ENCODE peak calls at places on chromosomes 7 and 10, in seven cellular contexts. One of them, this sample, is unnamed.

GRCh38 chr10:100739516-100740368 is 5.6 kb upstream of the PAX2 start:
- DNase-seq in neural crest cell: no peak
- DNase-seq in glutamatergic neuron: peak
- DNase-seq in lower lobe of right lung: no peak
- DNase-seq in activated naive CD4-positive, alpha-beta T cell treated with Interleukin-2 at 50 U/mL for 16 hours: no peak
- DNase-seq in hypothalamus: no peak
- DNase-seq in activated T-helper 9 cell treated with anti-CD3 and anti-CD28 coated beads, Interleukin-2, amount 50 U/mL, for 16 hours: no peak
- DNase-seq in this sample: no peak

GRCh38 chr10:5533098-5533731 is 8.5 kb downstream of the CALML3 start:
- DNase-seq in neural crest cell: no peak
- DNase-seq in glutamatergic neuron: peak
- DNase-seq in lower lobe of right lung: peak
- DNase-seq in activated naive CD4-positive, alpha-beta T cell treated with Interleukin-2 at 50 U/mL for 16 hours: no peak
- DNase-seq in hypothalamus: no peak
- DNase-seq in activated T-helper 9 cell treated with anti-CD3 and anti-CD28 coated beads, Interleukin-2, amount 50 U/mL, for 16 hours: no peak
- DNase-seq in this sample: no peak

GRCh38 chr10:47277352-47278151 is 22.4 kb upstream of the GDF10 start:
- DNase-seq in neural crest cell: no peak
- DNase-seq in glutamatergic neuron: no peak
- DNase-seq in lower lobe of right lung: no peak
- DNase-seq in activated naive CD4-positive, alpha-beta T cell treated with Interleukin-2 at 50 U/mL for 16 hours: peak
- DNase-seq in hypothalamus: no peak
- DNase-seq in activated T-helper 9 cell treated with anti-CD3 and anti-CD28 coated beads, Interleukin-2, amount 50 U/mL, for 16 hours: no peak
- DNase-seq in this sample: peak

GRCh38 chr7:379456-380225 is 89.7 kb downstream of the FOXL3 start:
- DNase-seq in neural crest cell: no peak
- DNase-seq in glutamatergic neuron: no peak
- DNase-seq in lower lobe of right lung: peak
- DNase-seq in activated naive CD4-positive, alpha-beta T cell treated with Interleukin-2 at 50 U/mL for 16 hours: peak
- DNase-seq in hypothalamus: no peak
- DNase-seq in activated T-helper 9 cell treated with anti-CD3 and anti-CD28 coated beads, Interleukin-2, amount 50 U/mL, for 16 hours: no peak
- DNase-seq in this sample: no peak

GRCh38 chr10:62817120-62817762 is 1.1 kb upstream of the EGR2 start:
- DNase-seq in neural crest cell: peak
- DNase-seq in glutamatergic neuron: peak
- DNase-seq in lower lobe of right lung: peak
- DNase-seq in activated naive CD4-positive, alpha-beta T cell treated with Interleukin-2 at 50 U/mL for 16 hours: peak
- DNase-seq in hypothalamus: peak
- DNase-seq in activated T-helper 9 cell treated with anti-CD3 and anti-CD28 coated beads, Interleukin-2, amount 50 U/mL, for 16 hours: peak
- DNase-seq in this sample: peak

GRCh38 chr10:10222288-10222945 is 795.3 kb upstream of the CELF2 start:
- DNase-seq in neural crest cell: no peak
- DNase-seq in glutamatergic neuron: no peak
- DNase-seq in lower lobe of right lung: no peak
- DNase-seq in activated naive CD4-positive, alpha-beta T cell treated with Interleukin-2 at 50 U/mL for 16 hours: no peak
- DNase-seq in hypothalamus: no peak
- DNase-seq in activated T-helper 9 cell treated with anti-CD3 and anti-CD28 coated beads, Interleukin-2, amount 50 U/mL, for 16 hours: no peak
- DNase-seq in this sample: no peak

GRCh38 chr10:91284486-91285090 is 64.1 kb downstream of the PCGF5 start:
- DNase-seq in neural crest cell: no peak
- DNase-seq in glutamatergic neuron: no peak
- DNase-seq in lower lobe of right lung: no peak
- DNase-seq in activated naive CD4-positive, alpha-beta T cell treated with Interleukin-2 at 50 U/mL for 16 hours: no peak
- DNase-seq in hypothalamus: no peak
- DNase-seq in activated T-helper 9 cell treated with anti-CD3 and anti-CD28 coated beads, Interleukin-2, amount 50 U/mL, for 16 hours: no peak
- DNase-seq in this sample: no peak

GRCh38 chr7:50267525-50268041 is 36.9 kb upstream of the IKZF1 start:
- DNase-seq in neural crest cell: no peak
- DNase-seq in glutamatergic neuron: no peak
- DNase-seq in lower lobe of right lung: no peak
- DNase-seq in activated naive CD4-positive, alpha-beta T cell treated with Interleukin-2 at 50 U/mL for 16 hours: no peak
- DNase-seq in hypothalamus: no peak
- DNase-seq in activated T-helper 9 cell treated with anti-CD3 and anti-CD28 coated beads, Interleukin-2, amount 50 U/mL, for 16 hours: no peak
- DNase-seq in this sample: no peak

GRCh38 chr7:32611700-32612099 is 116.4 kb downstream of the AVL9 start:
- DNase-seq in neural crest cell: no peak
- DNase-seq in glutamatergic neuron: no peak
- DNase-seq in lower lobe of right lung: no peak
- DNase-seq in activated naive CD4-positive, alpha-beta T cell treated with Interleukin-2 at 50 U/mL for 16 hours: no peak
- DNase-seq in hypothalamus: no peak
- DNase-seq in activated T-helper 9 cell treated with anti-CD3 and anti-CD28 coated beads, Interleukin-2, amount 50 U/mL, for 16 hours: no peak
- DNase-seq in this sample: no peak

GRCh38 chr10:44295619-44296222 is 89.2 kb downstream of the CXCL12 start:
- DNase-seq in neural crest cell: no peak
- DNase-seq in glutamatergic neuron: no peak
- DNase-seq in lower lobe of right lung: no peak
- DNase-seq in activated naive CD4-positive, alpha-beta T cell treated with Interleukin-2 at 50 U/mL for 16 hours: no peak
- DNase-seq in hypothalamus: no peak
- DNase-seq in activated T-helper 9 cell treated with anti-CD3 and anti-CD28 coated beads, Interleukin-2, amount 50 U/mL, for 16 hours: no peak
- DNase-seq in this sample: no peak

GRCh38 chr10:61847640-61848039 is 53.9 kb upstream of the ARID5B start:
- DNase-seq in neural crest cell: no peak
- DNase-seq in glutamatergic neuron: no peak
- DNase-seq in lower lobe of right lung: no peak
- DNase-seq in activated naive CD4-positive, alpha-beta T cell treated with Interleukin-2 at 50 U/mL for 16 hours: no peak
- DNase-seq in hypothalamus: no peak
- DNase-seq in activated T-helper 9 cell treated with anti-CD3 and anti-CD28 coated beads, Interleukin-2, amount 50 U/mL, for 16 hours: no peak
- DNase-seq in this sample: no peak

GRCh38 chr7:2172311-2173183 is 60.2 kb downstream of the MAD1L1 start:
- DNase-seq in neural crest cell: no peak
- DNase-seq in glutamatergic neuron: no peak
- DNase-seq in lower lobe of right lung: no peak
- DNase-seq in activated naive CD4-positive, alpha-beta T cell treated with Interleukin-2 at 50 U/mL for 16 hours: no peak
- DNase-seq in hypothalamus: no peak
- DNase-seq in activated T-helper 9 cell treated with anti-CD3 and anti-CD28 coated beads, Interleukin-2, amount 50 U/mL, for 16 hours: no peak
- DNase-seq in this sample: no peak

GRCh38 chr7:85516675-85517074 is 329.8 kb upstream of the SEMA3D start:
- DNase-seq in neural crest cell: no peak
- DNase-seq in glutamatergic neuron: no peak
- DNase-seq in lower lobe of right lung: no peak
- DNase-seq in activated naive CD4-positive, alpha-beta T cell treated with Interleukin-2 at 50 U/mL for 16 hours: no peak
- DNase-seq in hypothalamus: no peak
- DNase-seq in activated T-helper 9 cell treated with anti-CD3 and anti-CD28 coated beads, Interleukin-2, amount 50 U/mL, for 16 hours: no peak
- DNase-seq in this sample: no peak

GRCh38 chr7:78134256-78134655 is 335.7 kb downstream of the PHTF2 start:
- DNase-seq in neural crest cell: no peak
- DNase-seq in glutamatergic neuron: no peak
- DNase-seq in lower lobe of right lung: no peak
- DNase-seq in activated naive CD4-positive, alpha-beta T cell treated with Interleukin-2 at 50 U/mL for 16 hours: no peak
- DNase-seq in hypothalamus: no peak
- DNase-seq in activated T-helper 9 cell treated with anti-CD3 and anti-CD28 coated beads, Interleukin-2, amount 50 U/mL, for 16 hours: no peak
- DNase-seq in this sample: no peak

GRCh38 chr7:137454169-137455166 is 110.9 kb upstream of the PTN start:
- DNase-seq in neural crest cell: no peak
- DNase-seq in glutamatergic neuron: no peak
- DNase-seq in lower lobe of right lung: no peak
- DNase-seq in activated naive CD4-positive, alpha-beta T cell treated with Interleukin-2 at 50 U/mL for 16 hours: no peak
- DNase-seq in hypothalamus: no peak
- DNase-seq in activated T-helper 9 cell treated with anti-CD3 and anti-CD28 coated beads, Interleukin-2, amount 50 U/mL, for 16 hours: no peak
- DNase-seq in this sample: no peak

GRCh38 chr10:2913531-2913930 is 153.8 kb upstream of the PFKP start:
- DNase-seq in neural crest cell: no peak
- DNase-seq in glutamatergic neuron: no peak
- DNase-seq in lower lobe of right lung: no peak
- DNase-seq in activated naive CD4-positive, alpha-beta T cell treated with Interleukin-2 at 50 U/mL for 16 hours: no peak
- DNase-seq in hypothalamus: no peak
- DNase-seq in activated T-helper 9 cell treated with anti-CD3 and anti-CD28 coated beads, Interleukin-2, amount 50 U/mL, for 16 hours: no peak
- DNase-seq in this sample: no peak

GRCh38 chr7:150379590-150380379 is 655 bp downstream of the ZNF775 start:
- DNase-seq in neural crest cell: peak
- DNase-seq in glutamatergic neuron: peak
- DNase-seq in lower lobe of right lung: no peak
- DNase-seq in activated naive CD4-positive, alpha-beta T cell treated with Interleukin-2 at 50 U/mL for 16 hours: no peak
- DNase-seq in hypothalamus: no peak
- DNase-seq in activated T-helper 9 cell treated with anti-CD3 and anti-CD28 coated beads, Interleukin-2, amount 50 U/mL, for 16 hours: no peak
- DNase-seq in this sample: no peak

GRCh38 chr10:70198696-70199466 is 28.6 kb upstream of the SAR1A start:
- DNase-seq in neural crest cell: no peak
- DNase-seq in glutamatergic neuron: no peak
- DNase-seq in lower lobe of right lung: no peak
- DNase-seq in activated naive CD4-positive, alpha-beta T cell treated with Interleukin-2 at 50 U/mL for 16 hours: no peak
- DNase-seq in hypothalamus: no peak
- DNase-seq in activated T-helper 9 cell treated with anti-CD3 and anti-CD28 coated beads, Interleukin-2, amount 50 U/mL, for 16 hours: no peak
- DNase-seq in this sample: no peak

GRCh38 chr7:148973256-148973655 is 55.0 kb downstream of the PDIA4 start:
- DNase-seq in neural crest cell: no peak
- DNase-seq in glutamatergic neuron: no peak
- DNase-seq in lower lobe of right lung: no peak
- DNase-seq in activated naive CD4-positive, alpha-beta T cell treated with Interleukin-2 at 50 U/mL for 16 hours: no peak
- DNase-seq in hypothalamus: no peak
- DNase-seq in activated T-helper 9 cell treated with anti-CD3 and anti-CD28 coated beads, Interleukin-2, amount 50 U/mL, for 16 hours: no peak
- DNase-seq in this sample: no peak

GRCh38 chr10:97050205-97050745 is 135.5 kb downstream of the SLIT1 start:
- DNase-seq in neural crest cell: no peak
- DNase-seq in glutamatergic neuron: no peak
- DNase-seq in lower lobe of right lung: no peak
- DNase-seq in activated naive CD4-positive, alpha-beta T cell treated with Interleukin-2 at 50 U/mL for 16 hours: no peak
- DNase-seq in hypothalamus: no peak
- DNase-seq in activated T-helper 9 cell treated with anti-CD3 and anti-CD28 coated beads, Interleukin-2, amount 50 U/mL, for 16 hours: no peak
- DNase-seq in this sample: no peak

GRCh38 chr10:73110345-73110849 is at the start of gene NUDT13:
- DNase-seq in neural crest cell: peak
- DNase-seq in glutamatergic neuron: peak
- DNase-seq in lower lobe of right lung: peak
- DNase-seq in activated naive CD4-positive, alpha-beta T cell treated with Interleukin-2 at 50 U/mL for 16 hours: peak
- DNase-seq in hypothalamus: peak
- DNase-seq in activated T-helper 9 cell treated with anti-CD3 and anti-CD28 coated beads, Interleukin-2, amount 50 U/mL, for 16 hours: peak
- DNase-seq in this sample: peak

GRCh38 chr7:7554021-7554432 is 12.7 kb upstream of the MIOS start:
- DNase-seq in neural crest cell: no peak
- DNase-seq in glutamatergic neuron: no peak
- DNase-seq in lower lobe of right lung: no peak
- DNase-seq in activated naive CD4-positive, alpha-beta T cell treated with Interleukin-2 at 50 U/mL for 16 hours: no peak
- DNase-seq in hypothalamus: no peak
- DNase-seq in activated T-helper 9 cell treated with anti-CD3 and anti-CD28 coated beads, Interleukin-2, amount 50 U/mL, for 16 hours: no peak
- DNase-seq in this sample: no peak

GRCh38 chr10:22992621-22993020 is 64.8 kb downstream of the ARMC3 start:
- DNase-seq in neural crest cell: no peak
- DNase-seq in glutamatergic neuron: no peak
- DNase-seq in lower lobe of right lung: no peak
- DNase-seq in activated naive CD4-positive, alpha-beta T cell treated with Interleukin-2 at 50 U/mL for 16 hours: no peak
- DNase-seq in hypothalamus: no peak
- DNase-seq in activated T-helper 9 cell treated with anti-CD3 and anti-CD28 coated beads, Interleukin-2, amount 50 U/mL, for 16 hours: no peak
- DNase-seq in this sample: no peak

GRCh38 chr10:29895436-29895835 is 163.9 kb downstream of the JCAD start:
- DNase-seq in neural crest cell: no peak
- DNase-seq in glutamatergic neuron: peak
- DNase-seq in lower lobe of right lung: no peak
- DNase-seq in activated naive CD4-positive, alpha-beta T cell treated with Interleukin-2 at 50 U/mL for 16 hours: no peak
- DNase-seq in hypothalamus: no peak
- DNase-seq in activated T-helper 9 cell treated with anti-CD3 and anti-CD28 coated beads, Interleukin-2, amount 50 U/mL, for 16 hours: no peak
- DNase-seq in this sample: no peak

GRCh38 chr7:116977172-116977571 is 23.9 kb downstream of the ST7 start:
- DNase-seq in neural crest cell: no peak
- DNase-seq in glutamatergic neuron: no peak
- DNase-seq in lower lobe of right lung: no peak
- DNase-seq in activated naive CD4-positive, alpha-beta T cell treated with Interleukin-2 at 50 U/mL for 16 hours: no peak
- DNase-seq in hypothalamus: no peak
- DNase-seq in activated T-helper 9 cell treated with anti-CD3 and anti-CD28 coated beads, Interleukin-2, amount 50 U/mL, for 16 hours: no peak
- DNase-seq in this sample: no peak

GRCh38 chr10:13758302-13758701 is 171.5 kb downstream of the PRPF18 start:
- DNase-seq in neural crest cell: peak
- DNase-seq in glutamatergic neuron: peak
- DNase-seq in lower lobe of right lung: no peak
- DNase-seq in activated naive CD4-positive, alpha-beta T cell treated with Interleukin-2 at 50 U/mL for 16 hours: no peak
- DNase-seq in hypothalamus: no peak
- DNase-seq in activated T-helper 9 cell treated with anti-CD3 and anti-CD28 coated beads, Interleukin-2, amount 50 U/mL, for 16 hours: no peak
- DNase-seq in this sample: no peak

GRCh38 chr7:36642414-36642813 is 81.9 kb downstream of the AOAH start:
- DNase-seq in neural crest cell: no peak
- DNase-seq in glutamatergic neuron: no peak
- DNase-seq in lower lobe of right lung: no peak
- DNase-seq in activated naive CD4-positive, alpha-beta T cell treated with Interleukin-2 at 50 U/mL for 16 hours: no peak
- DNase-seq in hypothalamus: no peak
- DNase-seq in activated T-helper 9 cell treated with anti-CD3 and anti-CD28 coated beads, Interleukin-2, amount 50 U/mL, for 16 hours: no peak
- DNase-seq in this sample: no peak

GRCh38 chr10:77180794-77181193 is 456.8 kb downstream of the KCNMA1 start:
- DNase-seq in neural crest cell: no peak
- DNase-seq in glutamatergic neuron: no peak
- DNase-seq in lower lobe of right lung: no peak
- DNase-seq in activated naive CD4-positive, alpha-beta T cell treated with Interleukin-2 at 50 U/mL for 16 hours: no peak
- DNase-seq in hypothalamus: no peak
- DNase-seq in activated T-helper 9 cell treated with anti-CD3 and anti-CD28 coated beads, Interleukin-2, amount 50 U/mL, for 16 hours: no peak
- DNase-seq in this sample: no peak

GRCh38 chr7:84200859-84201258 is 6.3 kb upstream of the SEMA3A start:
- DNase-seq in neural crest cell: no peak
- DNase-seq in glutamatergic neuron: no peak
- DNase-seq in lower lobe of right lung: no peak
- DNase-seq in activated naive CD4-positive, alpha-beta T cell treated with Interleukin-2 at 50 U/mL for 16 hours: no peak
- DNase-seq in hypothalamus: no peak
- DNase-seq in activated T-helper 9 cell treated with anti-CD3 and anti-CD28 coated beads, Interleukin-2, amount 50 U/mL, for 16 hours: no peak
- DNase-seq in this sample: no peak

GRCh38 chr7:132392713-132393112 is 183.6 kb downstream of the PLXNA4 start:
- DNase-seq in neural crest cell: no peak
- DNase-seq in glutamatergic neuron: no peak
- DNase-seq in lower lobe of right lung: no peak
- DNase-seq in activated naive CD4-positive, alpha-beta T cell treated with Interleukin-2 at 50 U/mL for 16 hours: no peak
- DNase-seq in hypothalamus: no peak
- DNase-seq in activated T-helper 9 cell treated with anti-CD3 and anti-CD28 coated beads, Interleukin-2, amount 50 U/mL, for 16 hours: no peak
- DNase-seq in this sample: no peak

GRCh38 chr7:13540429-13540828 is 449.0 kb downstream of the ETV1 start:
- DNase-seq in neural crest cell: no peak
- DNase-seq in glutamatergic neuron: no peak
- DNase-seq in lower lobe of right lung: no peak
- DNase-seq in activated naive CD4-positive, alpha-beta T cell treated with Interleukin-2 at 50 U/mL for 16 hours: no peak
- DNase-seq in hypothalamus: no peak
- DNase-seq in activated T-helper 9 cell treated with anti-CD3 and anti-CD28 coated beads, Interleukin-2, amount 50 U/mL, for 16 hours: no peak
- DNase-seq in this sample: no peak

GRCh38 chr10:25493122-25493893 is 318.5 kb downstream of the GPR158 start:
- DNase-seq in neural crest cell: peak
- DNase-seq in glutamatergic neuron: no peak
- DNase-seq in lower lobe of right lung: no peak
- DNase-seq in activated naive CD4-positive, alpha-beta T cell treated with Interleukin-2 at 50 U/mL for 16 hours: no peak
- DNase-seq in hypothalamus: no peak
- DNase-seq in activated T-helper 9 cell treated with anti-CD3 and anti-CD28 coated beads, Interleukin-2, amount 50 U/mL, for 16 hours: no peak
- DNase-seq in this sample: no peak

GRCh38 chr10:71921319-71922027 is 42.7 kb upstream of the CHST3 start:
- DNase-seq in neural crest cell: no peak
- DNase-seq in glutamatergic neuron: peak
- DNase-seq in lower lobe of right lung: no peak
- DNase-seq in activated naive CD4-positive, alpha-beta T cell treated with Interleukin-2 at 50 U/mL for 16 hours: no peak
- DNase-seq in hypothalamus: peak
- DNase-seq in activated T-helper 9 cell treated with anti-CD3 and anti-CD28 coated beads, Interleukin-2, amount 50 U/mL, for 16 hours: no peak
- DNase-seq in this sample: no peak

GRCh38 chr10:89536013-89536354 is 590 bp upstream of the SLC16A12 start:
- DNase-seq in neural crest cell: no peak
- DNase-seq in glutamatergic neuron: no peak
- DNase-seq in lower lobe of right lung: no peak
- DNase-seq in activated naive CD4-positive, alpha-beta T cell treated with Interleukin-2 at 50 U/mL for 16 hours: no peak
- DNase-seq in hypothalamus: no peak
- DNase-seq in activated T-helper 9 cell treated with anti-CD3 and anti-CD28 coated beads, Interleukin-2, amount 50 U/mL, for 16 hours: no peak
- DNase-seq in this sample: no peak

GRCh38 chr7:43921423-43921822 is 4.8 kb upstream of the UBE2D4 start:
- DNase-seq in neural crest cell: no peak
- DNase-seq in glutamatergic neuron: no peak
- DNase-seq in lower lobe of right lung: no peak
- DNase-seq in activated naive CD4-positive, alpha-beta T cell treated with Interleukin-2 at 50 U/mL for 16 hours: no peak
- DNase-seq in hypothalamus: no peak
- DNase-seq in activated T-helper 9 cell treated with anti-CD3 and anti-CD28 coated beads, Interleukin-2, amount 50 U/mL, for 16 hours: no peak
- DNase-seq in this sample: no peak

GRCh38 chr10:96306516-96306915 is 2.3 kb downstream of the DNTT start:
- DNase-seq in neural crest cell: no peak
- DNase-seq in glutamatergic neuron: no peak
- DNase-seq in lower lobe of right lung: peak
- DNase-seq in activated naive CD4-positive, alpha-beta T cell treated with Interleukin-2 at 50 U/mL for 16 hours: no peak
- DNase-seq in hypothalamus: no peak
- DNase-seq in activated T-helper 9 cell treated with anti-CD3 and anti-CD28 coated beads, Interleukin-2, amount 50 U/mL, for 16 hours: no peak
- DNase-seq in this sample: no peak

GRCh38 chr7:105044449-105045081 is 30.6 kb downstream of the KMT2E start:
- DNase-seq in neural crest cell: no peak
- DNase-seq in glutamatergic neuron: no peak
- DNase-seq in lower lobe of right lung: no peak
- DNase-seq in activated naive CD4-positive, alpha-beta T cell treated with Interleukin-2 at 50 U/mL for 16 hours: no peak
- DNase-seq in hypothalamus: no peak
- DNase-seq in activated T-helper 9 cell treated with anti-CD3 and anti-CD28 coated beads, Interleukin-2, amount 50 U/mL, for 16 hours: no peak
- DNase-seq in this sample: no peak